ENCODE peak calls at places on chromosome 11, in six cellular contexts. E is H1, G is right lobe of liver, P is adrenal gland, N is transverse colon, T is heart left ventricle. K is an unnamed sample.

GRCh38 chr11:36002796-36003195 is 58.9 kb downstream of the LDLRAD3 start:
- DNase-seq in E (no peak), G (no peak), P (no peak), N (no peak), T (no peak), K (no peak)

GRCh38 chr11:131691558-131692041 is 321.2 kb downstream of the NTM start:
- DNase-seq in E (no peak), G (no peak), P (no peak), N (no peak), T (no peak), K (no peak)

GRCh38 chr11:128061321-128061871 is 526.0 kb downstream of the ETS1 start:
- DNase-seq in E (no peak), G (no peak), P (no peak), N (no peak), T (no peak), K (no peak)

GRCh38 chr11:124884340-124884739 is 13.3 kb downstream of the ROBO4 start:
- DNase-seq in E (no peak), G (no peak), P (no peak), N (no peak), T (peak; percentile 7), K (no peak)

GRCh38 chr11:47715082-47715669 is at the start of gene AGBL2:
- DNase-seq in E (peak; percentile 39), G (peak; percentile 83), P (peak; percentile 77), N (peak; percentile 89), T (peak; percentile 75), K (peak; percentile 67)

GRCh38 chr11:46977038-46977818 is 40.7 kb downstream of the CSTPP1 start:
- DNase-seq in E (peak; percentile 23), G (no peak), P (no peak), N (no peak), T (no peak), K (no peak)

GRCh38 chr11:9573775-9574555 is 495 bp downstream of the WEE1 start:
- DNase-seq in E (no peak), G (peak; percentile 60), P (peak; percentile 32), N (peak; percentile 32), T (peak; percentile 35), K (no peak)

GRCh38 chr11:7492253-7492652 is 6.9 kb downstream of the OLFML1 start:
- DNase-seq in E (no peak), G (no peak), P (no peak), N (no peak), T (no peak), K (no peak)

GRCh38 chr11:43923327-43924111 is 18.9 kb upstream of the C11orf96 start:
- DNase-seq in E (no peak), G (no peak), P (peak; percentile 85), N (no peak), T (peak; percentile 68), K (no peak)

GRCh38 chr11:130527648-130528300 is 79.3 kb downstream of the ADAMTS15 start:
- DNase-seq in E (no peak), G (no peak), P (no peak), N (no peak), T (peak; percentile 63), K (no peak)

GRCh38 chr11:95585071-95585751 is 204.4 kb downstream of the FAM76B start:
- DNase-seq in E (no peak), G (no peak), P (no peak), N (no peak), T (no peak), K (no peak)

GRCh38 chr11:71109186-71109585 is 143.2 kb downstream of the SHANK2 start:
- DNase-seq in E (no peak), G (no peak), P (no peak), N (no peak), T (no peak), K (no peak)

GRCh38 chr11:3375552-3375951 is 3.4 kb downstream of the ZNF195 start:
- DNase-seq in E (no peak), G (no peak), P (no peak), N (no peak), T (no peak), K (no peak)

GRCh38 chr11:70018816-70019215 is 59.3 kb upstream of the ANO1 start:
- DNase-seq in E (no peak), G (peak; percentile 12), P (no peak), N (no peak), T (no peak), K (no peak)

GRCh38 chr11:134626032-134626431 is 214.0 kb upstream of the B3GAT1 start:
- DNase-seq in E (no peak), G (no peak), P (no peak), N (no peak), T (no peak), K (no peak)

GRCh38 chr11:70603064-70603755 is 204.9 kb downstream of the CTTN start:
- DNase-seq in E (no peak), G (peak; percentile 31), P (no peak), N (no peak), T (no peak), K (no peak)

GRCh38 chr11:111688028-111688427 is 78.2 kb downstream of the PPP2R1B start:
- DNase-seq in E (no peak), G (no peak), P (no peak), N (no peak), T (no peak), K (no peak)

GRCh38 chr11:83438438-83438837 is 152.3 kb upstream of the CCDC90B start:
- DNase-seq in E (no peak), G (no peak), P (no peak), N (no peak), T (no peak), K (no peak)

GRCh38 chr11:75697906-75698563 is 19.6 kb upstream of the MOGAT2 start:
- DNase-seq in E (no peak), G (no peak), P (no peak), N (no peak), T (no peak), K (no peak)

GRCh38 chr11:117613521-117613920 is 183.5 kb downstream of the DSCAML1 start:
- DNase-seq in E (peak; percentile 78), G (no peak), P (no peak), N (no peak), T (no peak), K (no peak)

GRCh38 chr11:66727282-66727882 is 1.6 kb downstream of the SPTBN2 start:
- DNase-seq in E (no peak), G (peak; percentile 83), P (peak; percentile 56), N (peak; percentile 34), T (no peak), K (no peak)

GRCh38 chr11:47355283-47356128 is 3.0 kb upstream of the MYBPC3 start:
- DNase-seq in E (peak; percentile 95), G (peak; percentile 95), P (peak; percentile 97), N (peak; percentile 97), T (peak; percentile 96), K (peak; percentile 98)

GRCh38 chr11:68083517-68083916 is 37.7 kb downstream of the CHKA start:
- DNase-seq in E (no peak), G (no peak), P (no peak), N (no peak), T (no peak), K (no peak)

GRCh38 chr11:68082478-68082877 is 38.7 kb downstream of the CHKA start:
- DNase-seq in E (no peak), G (no peak), P (no peak), N (no peak), T (no peak), K (no peak)

GRCh38 chr11:68076371-68077042 is 37.7 kb downstream of the TCIRG1 start:
- DNase-seq in E (no peak), G (no peak), P (no peak), N (no peak), T (no peak), K (no peak)

GRCh38 chr11:68077617-68078592 is 39.1 kb downstream of the TCIRG1 start:
- DNase-seq in E (no peak), G (no peak), P (no peak), N (no peak), T (no peak), K (peak; percentile 29)

DNA sequence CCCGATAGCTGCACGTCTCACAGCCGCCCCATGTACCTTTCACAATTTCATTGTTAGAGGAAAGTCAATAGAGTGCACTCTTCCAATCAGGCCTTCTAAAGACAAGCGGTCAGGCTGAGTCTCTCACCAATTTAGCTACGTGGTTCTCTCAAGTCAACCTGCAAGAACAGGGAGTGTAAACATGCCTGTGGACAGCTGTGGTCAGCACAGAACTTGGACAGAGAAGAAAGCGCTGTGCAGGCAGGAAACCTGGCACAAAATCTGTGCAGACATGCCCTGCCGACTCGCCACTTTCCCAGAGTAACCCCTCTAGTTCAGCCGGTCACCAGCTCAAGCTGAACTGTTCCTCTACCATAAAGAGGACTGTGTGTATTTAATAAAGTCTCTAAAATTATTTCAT is 39.5 kb downstream of the CHKA start:
- DNase-seq in E (no peak), G (peak; percentile 78), P (no peak), N (no peak), T (no peak), K (peak; percentile 64)
- H3K27ac ChIP-seq in E (no peak overlapping the region), G (no peak overlapping the region), P (no peak overlapping the region), N (no peak overlapping the region), T (no peak overlapping the region), K (no peak overlapping the region)

DNA sequence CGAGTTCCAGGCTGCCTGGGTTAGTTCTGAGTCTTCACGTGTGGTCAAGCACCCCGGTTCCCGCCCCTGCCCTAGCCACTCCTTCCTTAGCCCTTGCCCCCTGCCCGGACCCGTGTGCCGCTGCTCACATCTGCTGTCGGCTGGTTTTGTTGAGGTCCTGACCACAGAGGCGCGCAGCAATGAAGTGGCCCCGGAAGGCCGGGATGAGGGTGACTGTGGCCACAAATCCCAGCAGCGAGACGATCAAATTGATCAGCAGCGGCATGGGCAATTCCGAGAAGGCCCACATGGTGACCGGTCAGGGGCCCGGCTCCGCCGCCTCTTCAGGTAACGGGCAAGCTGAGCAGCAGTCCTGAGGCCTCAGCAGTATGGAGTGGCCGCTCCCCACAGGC is 290 bp downstream of the DPAGT1 start:
- DNase-seq in E (no peak), G (no peak), P (no peak), N (peak; percentile 44), T (no peak), K (no peak)
- TF ChIP-seq POLR2A in E (no peak), G (no peak), P (peak; percentile 10), N (no peak), T (no peak), K (no peak)

GRCh38 chr11:11984563-11984962 is 23.9 kb downstream of the DKK3 start:
- DNase-seq in E (no peak), G (no peak), P (no peak), N (no peak), T (no peak), K (no peak)
- H3K4me1 ChIP-seq in E (no peaks in the 10 kb centered on the region), G (no peaks in the 10 kb centered on the region), P (peaks cover 15% of the 10 kb centered on the region), N (peaks cover 1% of the 10 kb centered on the region), T (peaks cover 65% of the 10 kb centered on the region), K (peaks cover 3% of the 10 kb centered on the region)

GRCh38 chr11:86395061-86395551 is 20.4 kb downstream of the CCDC81 start:
- DNase-seq in E (no peak), G (no peak), P (peak; percentile 69), N (no peak), T (no peak), K (no peak)

GRCh38 chr11:86398106-86398505 is 23.4 kb downstream of the CCDC81 start:
- DNase-seq in E (no peak), G (no peak), P (no peak), N (no peak), T (no peak), K (no peak)

GRCh38 chr11:86396403-86396802 is 21.7 kb downstream of the CCDC81 start:
- DNase-seq in E (no peak), G (no peak), P (no peak), N (no peak), T (no peak), K (no peak)

GRCh38 chr11:86397351-86397750 is 22.7 kb downstream of the CCDC81 start:
- DNase-seq in E (no peak), G (no peak), P (no peak), N (no peak), T (no peak), K (no peak)
- H3K27ac ChIP-seq in E (no peak overlapping the region), G (no peak overlapping the region), P (no peak overlapping the region), N (no peak overlapping the region), T (no peak overlapping the region), K (no peak overlapping the region)